ENCODE peak calls at places on chromosomes 5 and 9, in six cellular contexts. P is A673; R is effector memory CD8-positive, alpha-beta T cell; G is activated naive CD8-positive, alpha-beta T cell treated with anti-CD3 and anti-CD28 coated beads for 36 hours; Q is NCI-H1105 treated with DMSO at 0.1 percent for 48 hours; D is stimulated activated CD8-positive, alpha-beta memory T cell treated with anti-CD3 and anti-CD28 coated beads, Interleukin-15, amount 100 ng/mL, for 48 hours. Y is an unnamed sample.

GRCh38 chr5:159208508-159209437 is 580 bp downstream of the RNF145 start:
- DNase-seq in Q (no peak), G (peak; percentile 21), R (no peak), P (peak; percentile 39), D (no peak), Y (peak; percentile 55)

GRCh38 chr5:165157209-165157608 is 1651.8 kb downstream of the MAT2B start:
- DNase-seq in P (no peak), R (no peak), D (no peak), Q (no peak), G (no peak), Y (no peak)

GRCh38 chr5:181246276-181247050 is 2.8 kb upstream of the RACK1 start:
- DNase-seq in D (peak; percentile 82), G (peak; percentile 87), Q (no peak), R (no peak), P (peak; percentile 79), Y (peak; percentile 94)

GRCh38 chr5:83162598-83162997 is 85.3 kb downstream of the XRCC4 start:
- DNase-seq in R (no peak), P (no peak), G (no peak), Q (no peak), D (no peak), Y (no peak)

GRCh38 chr5:80204808-80205614 is 50.8 kb downstream of the SERINC5 start:
- DNase-seq in P (no peak), R (no peak), Q (no peak), G (no peak), D (no peak), Y (no peak)

GRCh38 chr5:131382407-131383395 is 118.8 kb downstream of the CDC42SE2 start:
- DNase-seq in P (peak; percentile 83), Q (peak; percentile 1), D (no peak), R (peak; percentile 50), G (peak; percentile 37), Y (no peak)

GRCh38 chr9:36867241-36867640 is 166.8 kb downstream of the PAX5 start:
- DNase-seq in D (no peak), G (no peak), P (no peak), Q (no peak), R (no peak), Y (no peak)

GRCh38 chr9:445033-445432 is 230.4 kb downstream of the DOCK8 start:
- DNase-seq in R (no peak), P (peak; percentile 10), G (no peak), Q (no peak), D (no peak), Y (no peak)

GRCh38 chr9:136578620-136578914 is 32.7 kb upstream of the NOTCH1 start:
- DNase-seq in Q (no peak), P (no peak), D (no peak), G (no peak), R (no peak), Y (no peak)

GRCh38 chr9:693460-694390 is 147.8 kb upstream of the DMRT1 start:
- DNase-seq in G (no peak), D (no peak), R (no peak), Q (no peak), P (peak; percentile 61), Y (peak; percentile 64)

GRCh38 chr5:67149933-67150523 is 46.6 kb downstream of the CD180 start:
- DNase-seq in R (no peak), Q (peak; percentile 8), P (no peak), G (no peak), D (no peak), Y (no peak)

GRCh38 chr5:88743231-88743879 is 139.6 kb downstream of the MEF2C start:
- DNase-seq in Q (no peak), G (no peak), R (no peak), D (no peak), P (no peak), Y (no peak)

GRCh38 chr5:120465281-120465961 is 1.3 kb downstream of the PRR16 start:
- DNase-seq in P (no peak), R (no peak), G (no peak), D (no peak), Q (peak; percentile 46), Y (peak; percentile 45)

GRCh38 chr9:130101963-130102362 is 48.3 kb downstream of the GPR107 start:
- DNase-seq in D (no peak), R (no peak), Q (no peak), G (no peak), P (no peak), Y (no peak)

GRCh38 chr9:74496819-74497749 is at the start of gene RORB:
- DNase-seq in D (peak; percentile 21), R (peak; percentile 35), P (peak; percentile 60), Q (peak; percentile 81), G (peak; percentile 41), Y (peak; percentile 64)

GRCh38 chr9:93896496-93897033 is 58.6 kb downstream of the BARX1 start:
- DNase-seq in P (no peak), R (no peak), G (no peak), Q (no peak), D (no peak), Y (peak; percentile 37)

GRCh38 chr9:86405926-86406325 is 51.7 kb upstream of the TUT7 start:
- DNase-seq in G (no peak), P (peak; percentile 84), D (peak; percentile 4), Q (no peak), R (no peak), Y (no peak)

GRCh38 chr9:70835323-70835722 is 286.1 kb downstream of the TRPM3 start:
- DNase-seq in R (no peak), Q (no peak), P (no peak), G (no peak), D (no peak), Y (no peak)

Y was measured in ureter.